ENCODE peak calls at places on chromosomes 7 and 10, in five cellular contexts. E, P, A, B and F are unnamed samples.

GRCh38 chr7:155597753-155598140 is 46.7 kb upstream of the RBM33 start:
- DNase-seq in E (peak; percentile 30), P (no peak), A (no peak), B (no peak), F (no peak)

GRCh38 chr10:89310092-89310886 is 8.4 kb downstream of the IFIT2 start:
- DNase-seq in E (no peak), P (no peak), A (no peak), B (no peak), F (no peak)

GRCh38 chr7:121302214-121302745 is 26.5 kb upstream of the WNT16 start:
- DNase-seq in E (no peak), P (no peak), A (peak; percentile 84), B (no peak), F (no peak)

GRCh38 chr10:84204122-84204521 is 9.8 kb downstream of the CDHR1 start:
- DNase-seq in E (no peak), P (no peak), A (no peak), B (no peak), F (no peak)

GRCh38 chr7:34991938-34992840 is 45.1 kb downstream of the DPY19L1 start:
- DNase-seq in E (no peak), P (no peak), A (peak; percentile 75), B (no peak), F (no peak)

GRCh38 chr10:25758041-25758457 is 176.0 kb upstream of the MYO3A start:
- DNase-seq in E (peak; percentile 52), P (no peak), A (peak; percentile 16), B (peak; percentile 63), F (no peak)

GRCh38 chr10:122419016-122419415 is 35.4 kb upstream of the ARMS2 start:
- DNase-seq in E (no peak), P (no peak), A (no peak), B (no peak), F (no peak)

GRCh38 chr7:133837248-133837647 is 289.9 kb upstream of the LRGUK start:
- DNase-seq in E (no peak), P (no peak), A (no peak), B (peak; percentile 23), F (no peak)

GRCh38 chr10:131901181-131901829 is 497 bp downstream of the PPP2R2D start:
- DNase-seq in E (peak; percentile 66), P (peak; percentile 68), A (no peak), B (peak; percentile 64), F (peak; percentile 75)

GRCh38 chr7:128921866-128922440 is 11.4 kb upstream of the KCP start:
- DNase-seq in E (no peak), P (no peak), A (no peak), B (no peak), F (no peak)

GRCh38 chr7:40798612-40799011 is 663.8 kb downstream of the SUGCT start:
- DNase-seq in E (no peak), P (no peak), A (no peak), B (no peak), F (no peak)

GRCh38 chr10:43953672-43954071 is 305.0 kb upstream of the ZNF32 start:
- DNase-seq in E (no peak), P (no peak), A (no peak), B (no peak), F (no peak)

GRCh38 chr10:71260622-71261325 is 48.4 kb downstream of the UNC5B start:
- DNase-seq in E (no peak), P (peak; percentile 80), A (no peak), B (peak; percentile 83), F (no peak)

GRCh38 chr7:106110885-106111670 is 1.0 kb downstream of the SYPL1 start:
- DNase-seq in E (no peak), P (no peak), A (peak; percentile 33), B (peak; percentile 25), F (no peak)

GRCh38 chr10:50224330-50224952 is 26.9 kb downstream of the ASAH2 start:
- DNase-seq in E (peak; percentile 71), P (no peak), A (peak; percentile 99), B (peak; percentile 56), F (no peak)

GRCh38 chr7:12294701-12295100 is 83.6 kb downstream of the TMEM106B start:
- DNase-seq in E (no peak), P (no peak), A (no peak), B (no peak), F (no peak)

GRCh38 chr7:27641576-27642230 is 21.0 kb downstream of the HIBADH start:
- DNase-seq in E (no peak), P (no peak), A (peak; percentile 30), B (no peak), F (no peak)

GRCh38 chr7:158475036-158475678 is 112.5 kb downstream of the PTPRN2 start:
- DNase-seq in E (no peak), P (no peak), A (no peak), B (no peak), F (no peak)
- H3K9me3 ChIP-seq in E (no peaks in the 10 kb centered on the region), P (peaks cover 6% of the 10 kb centered on the region), A (no peaks in the 10 kb centered on the region), B (no peaks in the 10 kb centered on the region), F (no peaks in the 10 kb centered on the region)

GRCh38 chr7:123114288-123114687 is 85.5 kb downstream of the SLC13A1 start:
- DNase-seq in E (no peak), P (no peak), A (no peak), B (no peak), F (no peak)
- H3K9me3 ChIP-seq in E (no peaks in the 10 kb centered on the region), P (peaks cover 3% of the 10 kb centered on the region), A (no peaks in the 10 kb centered on the region), B (no peaks in the 10 kb centered on the region), F (no peaks in the 10 kb centered on the region)

DNA sequence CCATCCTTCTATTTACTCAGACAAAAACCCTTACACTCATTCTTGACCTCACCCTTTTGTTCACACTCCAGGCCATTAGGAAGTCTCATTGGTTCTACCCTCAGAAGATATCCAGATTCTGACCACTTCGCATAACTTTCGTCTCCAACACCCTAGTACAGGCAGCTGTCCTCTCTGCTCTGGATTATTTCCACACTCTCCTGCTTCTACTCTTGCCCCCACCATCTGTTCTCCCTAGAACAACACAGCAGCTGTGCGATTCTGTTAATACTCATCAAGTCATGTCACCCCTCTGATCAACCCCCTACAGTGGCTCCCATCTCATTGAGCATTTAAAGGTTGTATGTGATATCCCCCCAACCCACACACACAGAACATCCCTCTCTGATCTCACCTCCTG is 15.5 kb upstream of the TRIL start:
- DNase-seq in E (no peak), P (no peak), A (no peak), B (no peak), F (no peak)
- H3K9me3 ChIP-seq in E (no peaks in the 10 kb centered on the region), P (peaks cover 7% of the 10 kb centered on the region), A (peaks cover 17% of the 10 kb centered on the region), B (no peaks in the 10 kb centered on the region), F (no peaks in the 10 kb centered on the region)

GRCh38 chr7:68929712-68930395 is 668.4 kb upstream of the AUTS2 start:
- DNase-seq in E (no peak), P (no peak), A (no peak), B (no peak), F (no peak)
- H3K9me3 ChIP-seq in E (no peaks in the 10 kb centered on the region), P (peaks cover 1% of the 10 kb centered on the region), A (no peaks in the 10 kb centered on the region), B (no peaks in the 10 kb centered on the region), F (no peaks in the 10 kb centered on the region)

GRCh38 chr10:1551636-1552338 is 185.5 kb downstream of the ADARB2 start:
- DNase-seq in E (no peak), P (no peak), A (no peak), B (peak; percentile 45), F (no peak)

GRCh38 chr10:1553951-1554350 is 183.4 kb downstream of the ADARB2 start:
- DNase-seq in E (no peak), P (no peak), A (no peak), B (no peak), F (peak; percentile 27)

GRCh38 chr10:1552415-1552814 is 184.9 kb downstream of the ADARB2 start:
- DNase-seq in E (no peak), P (no peak), A (no peak), B (peak; percentile 79), F (no peak)

GRCh38 chr10:1550616-1551015 is 186.7 kb downstream of the ADARB2 start:
- DNase-seq in E (no peak), P (no peak), A (no peak), B (no peak), F (no peak)

GRCh38 chr10:1552881-1553595 is 184.3 kb downstream of the ADARB2 start:
- DNase-seq in E (no peak), P (no peak), A (no peak), B (no peak), F (no peak)
- H3K9me3 ChIP-seq in E (peaks cover 8% of the 10 kb centered on the region), P (no peaks in the 10 kb centered on the region), A (no peaks in the 10 kb centered on the region), B (no peaks in the 10 kb centered on the region), F (no peaks in the 10 kb centered on the region)

GRCh38 chr7:138029126-138029525 is 27.2 kb upstream of the CREB3L2 start:
- DNase-seq in E (no peak), P (no peak), A (no peak), B (no peak), F (no peak)

GRCh38 chr7:138029941-138030340 is 28.1 kb upstream of the CREB3L2 start:
- DNase-seq in E (peak; percentile 42), P (no peak), A (no peak), B (no peak), F (no peak)

GRCh38 chr7:138032186-138032585 is 30.3 kb upstream of the CREB3L2 start:
- DNase-seq in E (no peak), P (no peak), A (no peak), B (no peak), F (no peak)

GRCh38 chr7:138032775-138033174 is 30.9 kb upstream of the CREB3L2 start:
- DNase-seq in E (no peak), P (no peak), A (no peak), B (no peak), F (no peak)

DNA sequence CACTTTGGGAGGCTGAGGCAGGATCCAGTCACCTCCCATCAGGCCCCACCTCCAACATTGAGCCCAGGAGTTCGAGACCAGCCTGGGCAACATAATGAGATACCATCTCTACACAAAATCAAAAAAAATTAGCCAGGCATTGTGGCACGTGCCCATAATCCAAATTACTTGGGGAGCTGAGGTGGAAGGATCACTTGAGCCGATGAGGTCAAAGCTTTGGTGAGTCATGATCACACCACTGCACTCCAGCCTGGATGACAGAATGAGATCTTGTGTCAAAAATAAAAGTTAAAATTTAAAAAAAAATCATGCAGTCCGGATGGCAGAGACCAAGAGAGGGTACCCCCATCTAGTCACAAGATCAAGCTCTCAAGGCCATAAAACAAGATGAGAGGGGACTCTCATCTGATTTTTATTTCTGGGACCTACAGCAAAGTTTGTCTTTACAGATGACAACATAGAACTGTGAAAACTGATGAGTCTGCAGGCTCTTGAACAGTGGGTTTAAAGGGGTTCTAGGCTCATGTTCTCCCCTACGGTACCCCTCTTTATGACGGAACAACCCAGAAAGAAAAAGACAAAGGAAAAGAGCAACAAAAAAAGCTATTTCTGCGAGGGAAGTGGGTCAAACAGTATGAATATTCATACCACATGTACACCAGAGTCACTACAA is 28.9 kb upstream of the CREB3L2 start:
- DNase-seq in E (no peak), P (no peak), A (no peak), B (no peak), F (no peak)
- H3K9me3 ChIP-seq in E (peaks cover 24% of the 10 kb centered on the region), P (no peaks in the 10 kb centered on the region), A (no peaks in the 10 kb centered on the region), B (no peaks in the 10 kb centered on the region), F (no peaks in the 10 kb centered on the region)